ENCODE peak calls at places on chromosomes 5 and 9, in eight cellular contexts. M is adrenal gland, W is spleen, T is GM12878, P is Peyer's patch, B is transverse colon, Y is HCT116, D is IMR-90. N is an unnamed sample.

GRCh38 chr5:139474815-139475791 is 4.3 kb downstream of the SMIM33 start:
- DNase-seq in M (no peak), W (no peak), T (no peak), P (peak; percentile 64), B (peak; percentile 39), Y (no peak), D (peak; percentile 87), N (peak; percentile 40)

GRCh38 chr5:149453618-149454415 is 74.7 kb upstream of the IL17B start:
- DNase-seq in M (no peak), W (no peak), T (no peak), P (no peak), B (no peak), Y (no peak), D (no peak), N (no peak)

GRCh38 chr5:80204808-80205614 is 50.8 kb downstream of the SERINC5 start:
- DNase-seq in M (no peak), W (no peak), T (no peak), P (no peak), B (no peak), Y (no peak), D (peak; percentile 76), N (no peak)

GRCh38 chr5:149489605-149490037 is 61.6 kb downstream of the CSNK1A1 start:
- DNase-seq in M (peak; percentile 80), W (no peak), T (no peak), P (no peak), B (no peak), Y (no peak), D (peak; percentile 43), N (peak; percentile 76)

GRCh38 chr9:38127271-38127839 is 58.3 kb upstream of the SHB start:
- DNase-seq in M (no peak), W (no peak), T (no peak), P (no peak), B (no peak), Y (no peak), D (peak; percentile 29), N (no peak)

GRCh38 chr5:41785061-41785460 is 85.2 kb downstream of the OXCT1 start:
- DNase-seq in M (no peak), W (no peak), T (no peak), P (no peak), B (no peak), Y (no peak), D (no peak), N (no peak)

GRCh38 chr9:81182421-81182820 is 506.9 kb downstream of the TLE1 start:
- DNase-seq in M (no peak), W (no peak), T (no peak), P (no peak), B (no peak), Y (no peak), D (peak; percentile 77), N (no peak)

GRCh38 chr5:72379936-72380335 is 59.8 kb downstream of the PTCD2 start:
- DNase-seq in M (no peak), W (no peak), T (no peak), P (no peak), B (no peak), Y (no peak), D (peak; percentile 52), N (no peak)

GRCh38 chr9:131735238-131736181 is 4.4 kb downstream of the RAPGEF1 start:
- DNase-seq in M (no peak), W (no peak), T (no peak), P (peak; percentile 87), B (peak; percentile 72), Y (no peak), D (no peak), N (no peak)

GRCh38 chr9:13139641-13140171 is 139.8 kb downstream of the MPDZ start:
- DNase-seq in M (no peak), W (no peak), T (no peak), P (no peak), B (no peak), Y (no peak), D (peak; percentile 91), N (no peak)

GRCh38 chr5:103582364-103582763 is 19.8 kb upstream of the NUDT12 start:
- DNase-seq in M (peak; percentile 65), W (no peak), T (peak; percentile 5), P (peak; percentile 60), B (peak; percentile 20), Y (peak; percentile 53), D (peak; percentile 50), N (no peak)

GRCh38 chr5:21817668-21818419 is 1035.3 kb downstream of the CDH12 start:
- DNase-seq in M (no peak), W (no peak), T (no peak), P (no peak), B (no peak), Y (no peak), D (peak; percentile 6), N (no peak)

GRCh38 chr5:68071243-68071642 is 144.3 kb upstream of the PIK3R1 start:
- DNase-seq in M (no peak), W (no peak), T (no peak), P (no peak), B (no peak), Y (no peak), D (no peak), N (no peak)

GRCh38 chr5:2709996-2710689 is 41.3 kb downstream of the IRX2 start:
- DNase-seq in M (no peak), W (no peak), T (no peak), P (no peak), B (no peak), Y (no peak), D (no peak), N (no peak)

GRCh38 chr5:91126448-91126847 is 256.7 kb downstream of the ARRDC3 start:
- DNase-seq in M (no peak), W (no peak), T (no peak), P (no peak), B (no peak), Y (no peak), D (peak; percentile 94), N (no peak)

GRCh38 chr5:123549256-123549904 is 37.4 kb downstream of the CSNK1G3 start:
- DNase-seq in M (no peak), W (no peak), T (peak; percentile 85), P (peak; percentile 75), B (peak; percentile 34), Y (no peak), D (no peak), N (no peak)

GRCh38 chr5:36897616-36898015 is 21.0 kb downstream of the NIPBL start:
- DNase-seq in M (no peak), W (no peak), T (no peak), P (no peak), B (no peak), Y (no peak), D (peak; percentile 80), N (no peak)

GRCh38 chr9:85130260-85130659 is 460.7 kb downstream of the NTRK2 start:
- DNase-seq in M (no peak), W (no peak), T (no peak), P (no peak), B (no peak), Y (no peak), D (no peak), N (no peak)

GRCh38 chr5:54630738-54631369 is 113.3 kb downstream of the SNX18 start:
- DNase-seq in M (no peak), W (no peak), T (no peak), P (no peak), B (no peak), Y (no peak), D (peak; percentile 18), N (no peak)

GRCh38 chr5:54632131-54632551 is 114.6 kb downstream of the SNX18 start:
- DNase-seq in M (no peak), W (peak; percentile 66), T (no peak), P (no peak), B (no peak), Y (no peak), D (no peak), N (no peak)

GRCh38 chr5:54624671-54625583 is 107.4 kb downstream of the SNX18 start:
- DNase-seq in M (no peak), W (no peak), T (no peak), P (no peak), B (no peak), Y (no peak), D (peak; percentile 77), N (no peak)

GRCh38 chr5:54626407-54626806 is 108.8 kb downstream of the SNX18 start:
- DNase-seq in M (no peak), W (no peak), T (no peak), P (no peak), B (no peak), Y (no peak), D (no peak), N (no peak)

GRCh38 chr5:54628049-54628448 is 110.5 kb downstream of the SNX18 start:
- DNase-seq in M (no peak), W (no peak), T (no peak), P (no peak), B (no peak), Y (no peak), D (no peak), N (no peak)
- TF ChIP-seq POLR2A in M (no peak), W (no peak), T (no peak), P (no peak), B (no peak), Y (no peak), D (no peak), N (no peak)

DNA sequence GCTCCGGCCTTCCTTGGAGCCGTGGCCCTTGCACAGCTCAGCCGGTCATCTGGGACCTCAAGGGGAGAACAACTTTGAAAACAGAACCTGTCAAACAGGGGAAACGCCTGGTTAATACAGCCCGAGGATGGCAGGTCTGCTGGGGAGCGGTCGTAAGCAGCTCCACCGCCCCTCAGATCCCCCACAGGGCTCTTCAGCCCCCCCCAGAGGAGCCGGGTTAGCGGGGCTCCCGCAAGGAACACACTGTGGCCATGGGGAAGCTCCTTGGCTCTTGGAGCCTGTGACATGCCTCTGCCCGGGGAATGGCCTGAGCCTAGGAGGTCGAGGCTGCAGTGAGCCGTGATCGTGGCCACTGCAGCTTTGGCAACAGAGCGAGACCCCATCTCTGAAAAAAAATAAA is 6.8 kb downstream of the TMEM250 start:
- DNase-seq in M (no peak), W (no peak), T (no peak), P (no peak), B (no peak), Y (no peak), D (no peak), N (no peak)
- H3K27ac ChIP-seq in M (no peak overlapping the region), W (no peak overlapping the region), T (no peak overlapping the region), P (no peak overlapping the region), B (no peak overlapping the region), Y (peak overlapping the region; percentile 3), D (no peak overlapping the region), N (no peak overlapping the region)

GRCh38 chr9:14322211-14323082 is 8.5 kb upstream of the NFIB start:
- DNase-seq in M (peak; percentile 92), W (peak; percentile 92), T (no peak), P (peak; percentile 93), B (peak; percentile 93), Y (peak; percentile 56), D (peak; percentile 76), N (peak; percentile 94)
- TF ChIP-seq POLR2A in M (peak; percentile 45), W (no peak), T (peak; percentile 65), P (no peak), B (peak; percentile 60), Y (no peak), D (no peak), N (peak; percentile 56)

GRCh38 chr9:125143377-125144090 is at the start of gene SCAI:
- DNase-seq in M (peak; percentile 100), W (peak; percentile 99), T (peak; percentile 95), P (peak; percentile 100), B (peak; percentile 99), Y (peak; percentile 98), D (peak; percentile 99), N (peak; percentile 99)
- H3K27ac ChIP-seq in M (peak within 1 kb of the TSS; percentile 55), W (no peak within 1 kb of the TSS), T (peak within 1 kb of the TSS; percentile 6), P (peak within 1 kb of the TSS; percentile 67), B (peak within 1 kb of the TSS; percentile 90), Y (no peak within 1 kb of the TSS), D (peak within 1 kb of the TSS; percentile 5), N (peak within 1 kb of the TSS; percentile 80)

N was measured in uterus.